ENCODE peak calls at places on chromosomes 6 and 20, in eight cellular contexts. A, N, C, Q, H, Y, K and P are unnamed samples.

GRCh38 chr6:165439928-165440554 is 130.6 kb upstream of the C6orf118 start:
- DNase-seq in A (no peak), N (no peak), C (no peak), Q (peak), H (peak), Y (no peak), K (peak), P (no peak)

GRCh38 chr6:151291145-151292055 is 51.6 kb downstream of the AKAP12 start:
- DNase-seq in A (no peak), N (no peak), C (peak), Q (no peak), H (peak), Y (no peak), K (peak), P (peak)

GRCh38 chr6:89433637-89434499 is 916 bp downstream of the ANKRD6 start:
- DNase-seq in A (peak), N (no peak), C (no peak), Q (peak), H (no peak), Y (peak), K (no peak), P (no peak)

GRCh38 chr6:24495516-24495847 is 713 bp downstream of the ALDH5A1 start:
- DNase-seq in A (peak), N (peak), C (no peak), Q (peak), H (peak), Y (peak), K (peak), P (peak)

GRCh38 chr6:56951049-56951816 is 3.7 kb upstream of the BEND6 start:
- DNase-seq in A (no peak), N (no peak), C (no peak), Q (no peak), H (no peak), Y (no peak), K (no peak), P (peak)

GRCh38 chr20:48687097-48687800 is 140.6 kb downstream of the PREX1 start:
- DNase-seq in A (no peak), N (no peak), C (no peak), Q (no peak), H (no peak), Y (no peak), K (no peak), P (no peak)

GRCh38 chr20:33846291-33846916 is 35.3 kb downstream of the CHMP4B start:
- DNase-seq in A (no peak), N (no peak), C (no peak), Q (no peak), H (peak), Y (no peak), K (peak), P (peak)

GRCh38 chr6:53811082-53811481 is 16.3 kb downstream of the LRRC1 start:
- DNase-seq in A (no peak), N (no peak), C (no peak), Q (peak), H (peak), Y (peak), K (no peak), P (peak)

GRCh38 chr20:45592574-45593189 is 13.6 kb upstream of the WFDC8 start:
- DNase-seq in A (no peak), N (no peak), C (no peak), Q (peak), H (peak), Y (no peak), K (peak), P (peak)

GRCh38 chr20:13800728-13801134 is 15.9 kb downstream of the NDUFAF5 start:
- DNase-seq in A (no peak), N (no peak), C (no peak), Q (no peak), H (peak), Y (peak), K (peak), P (peak)

GRCh38 chr6:90406957-90407356 is 110.3 kb upstream of the BACH2 start:
- DNase-seq in A (no peak), N (no peak), C (no peak), Q (no peak), H (peak), Y (no peak), K (peak), P (peak)

GRCh38 chr6:138752017-138752416 is 21.6 kb upstream of the CCDC28A start:
- DNase-seq in A (no peak), N (no peak), C (no peak), Q (no peak), H (no peak), Y (no peak), K (no peak), P (no peak)